ENCODE peak calls at places on chromosomes 2 and 18, in six cellular contexts. P is AG09309; G is CD8-positive, alpha-beta T cell; B is astrocyte of the spinal cord; Y is HFFc6; O is AG04449. E is an unnamed sample.

GRCh38 chr2:172928754-172929153 is 146.9 kb upstream of the MAP3K20 start:
- DNase-seq in B (peak), O (peak), G (no peak), P (no peak), Y (peak), E (no peak)

GRCh38 chr2:209308415-209308814 is 115.4 kb upstream of the MAP2 start:
- DNase-seq in O (no peak), B (no peak), P (no peak), G (no peak), Y (no peak), E (no peak)

GRCh38 chr2:203532957-203533695 is 2.0 kb downstream of the RAPH1 start:
- DNase-seq in Y (no peak), B (peak), P (no peak), G (no peak), O (no peak), E (no peak)

GRCh38 chr2:27977623-27978312 is 87.2 kb downstream of the BABAM2 start:
- DNase-seq in P (peak), B (peak), G (no peak), Y (peak), O (peak), E (no peak)

GRCh38 chr2:176178271-176178806 is 10.1 kb upstream of the HOXD1 start:
- DNase-seq in B (peak), Y (no peak), O (no peak), P (no peak), G (no peak), E (no peak)

GRCh38 chr2:62591491-62591890 is 85.5 kb upstream of the TMEM17 start:
- DNase-seq in Y (no peak), G (no peak), O (no peak), B (no peak), P (no peak), E (no peak)

GRCh38 chr2:223735659-223736244 is 101.6 kb downstream of the AP1S3 start:
- DNase-seq in P (peak), Y (peak), B (peak), G (no peak), O (peak), E (no peak)

GRCh38 chr18:79952457-79952995 is 1.1 kb upstream of the SLC66A2 start:
- DNase-seq in G (no peak), O (no peak), B (no peak), P (no peak), Y (no peak), E (no peak)

GRCh38 chr2:191748528-191749180 is 70.7 kb downstream of the NABP1 start:
- DNase-seq in G (no peak), B (no peak), Y (no peak), P (no peak), O (no peak), E (no peak)

GRCh38 chr2:235527806-235528480 is 34.1 kb downstream of the AGAP1 start:
- DNase-seq in O (no peak), Y (no peak), G (no peak), B (no peak), P (no peak), E (no peak)

GRCh38 chr2:163692081-163692480 is 43.7 kb downstream of the FIGN start:
- DNase-seq in P (no peak), G (no peak), Y (no peak), B (no peak), O (no peak), E (no peak)

DNA sequence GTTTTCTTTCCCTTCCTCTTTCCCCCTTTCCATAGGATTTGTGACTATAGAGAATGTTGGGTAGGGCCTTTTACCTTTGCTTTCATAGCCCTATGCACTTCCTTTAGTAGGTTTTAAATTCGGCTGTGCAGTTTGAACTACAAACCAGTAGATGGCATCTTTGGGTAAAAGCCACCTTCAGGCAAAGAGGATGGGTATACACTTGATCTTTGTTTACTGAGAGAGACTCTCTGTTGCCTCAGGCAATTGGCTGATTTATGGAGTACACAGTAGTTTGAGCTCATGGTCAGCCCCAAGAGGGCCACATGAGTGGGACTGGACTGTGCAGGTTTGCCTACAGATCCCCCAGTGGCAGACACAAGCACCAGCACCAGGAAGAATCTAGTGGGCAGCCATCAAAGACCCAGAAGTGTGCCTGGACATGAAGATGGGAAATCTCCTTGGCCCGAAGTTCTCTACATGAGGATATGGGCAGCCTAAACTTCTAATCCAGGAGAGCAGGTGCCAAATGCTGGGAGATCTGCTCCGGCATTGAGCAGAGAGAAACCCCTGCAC is 1304.3 kb upstream of the DDX18 start:
- DNase-seq in O (no peak), P (no peak), Y (no peak), B (peak), G (no peak), E (no peak)
- TF ChIP-seq CTCF in O (no peak), P (no peak), Y (peak), B (peak), G (no peak), E (peak)

DNA sequence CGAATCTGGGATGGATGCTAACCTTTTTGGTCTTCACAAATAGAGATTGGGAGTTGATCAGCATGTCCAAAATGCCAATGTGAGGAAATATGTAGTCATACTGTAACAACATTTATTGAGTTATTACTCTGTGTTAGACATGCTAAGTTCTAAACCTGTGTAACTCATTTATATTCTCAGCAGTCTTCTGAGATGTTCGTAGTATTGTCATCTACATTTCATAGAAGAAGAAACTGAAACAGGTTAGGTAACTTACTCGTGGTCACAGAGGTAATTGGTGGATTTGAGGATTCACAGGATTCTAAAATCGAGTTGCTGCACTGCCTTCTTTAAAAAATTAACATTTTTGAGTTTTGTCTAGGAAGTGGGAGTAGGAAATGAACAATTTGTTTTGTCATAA is 162.1 kb downstream of the UBE2E3 start:
- DNase-seq in O (no peak), P (no peak), G (no peak), B (no peak), Y (no peak), E (no peak)
- TF ChIP-seq CTCF in O (no peak), P (no peak), G (no peak), B (no peak), Y (no peak), E (no peak)

GRCh38 chr2:39119732-39120520 is 925 bp downstream of the SOS1 start:
- DNase-seq in P (no peak), O (no peak), G (peak), Y (peak), B (peak), E (peak)
- TF ChIP-seq CTCF in P (no peak), O (peak), G (no peak), Y (peak), B (no peak), E (no peak)

DNA sequence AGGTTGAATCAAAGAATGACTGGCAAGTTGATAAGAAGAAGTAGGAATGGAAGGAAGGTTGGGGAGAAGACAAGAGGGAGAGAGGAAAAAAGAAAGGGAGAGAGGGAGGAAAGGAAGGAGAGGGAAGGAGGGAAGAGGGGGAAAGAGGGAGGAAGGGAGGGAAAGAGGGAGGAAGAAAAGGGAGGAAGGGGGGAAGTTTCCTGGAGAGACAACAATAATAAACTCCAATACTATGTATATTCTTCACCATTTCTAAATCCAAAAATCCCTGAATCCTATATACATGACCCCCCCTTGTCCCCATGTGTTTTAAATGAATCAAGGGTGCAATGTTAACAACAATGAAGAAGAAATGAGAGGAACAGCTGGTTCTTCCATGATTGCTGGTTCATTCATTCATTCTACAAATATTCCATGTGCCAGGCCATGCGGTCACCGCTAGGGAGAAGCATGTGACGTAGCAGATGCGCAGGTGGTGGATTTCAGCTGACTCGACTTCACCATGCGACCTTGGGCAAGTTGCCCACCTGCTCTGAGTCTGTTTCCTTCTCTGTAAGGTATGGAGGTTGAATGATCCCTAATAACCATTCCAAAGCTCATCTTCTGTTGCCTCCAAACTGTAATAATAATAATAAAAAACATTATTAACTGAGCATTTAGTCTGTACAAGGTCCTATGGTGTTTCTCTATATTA is 77.6 kb downstream of the EN1 start:
- DNase-seq in P (no peak), O (no peak), B (no peak), G (no peak), Y (no peak), E (no peak)
- TF ChIP-seq CTCF in P (no peak), O (no peak), B (no peak), G (no peak), Y (no peak), E (no peak)

DNA sequence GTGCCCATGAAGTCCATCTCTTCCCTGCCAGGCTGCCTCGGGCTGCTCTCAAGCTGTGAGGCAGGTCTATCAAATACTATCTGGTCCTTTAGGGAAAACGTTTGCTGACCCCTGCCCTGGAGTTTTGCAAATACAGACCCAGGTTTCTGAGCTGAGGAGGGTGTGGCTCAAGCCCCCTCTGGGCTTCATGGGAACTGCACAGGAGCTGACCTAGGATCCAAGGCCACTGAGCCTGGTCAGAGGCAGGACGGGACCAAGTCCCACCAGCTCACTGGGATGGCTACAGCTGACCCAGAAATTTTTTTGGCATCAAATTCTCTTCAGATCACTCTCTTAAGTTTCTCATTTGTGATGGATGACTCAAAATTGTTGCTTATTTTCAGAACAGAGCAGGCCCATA is 14.1 kb downstream of the ZNF516 start:
- DNase-seq in G (no peak), P (no peak), O (no peak), Y (no peak), B (no peak), E (no peak)
- TF ChIP-seq CTCF in G (no peak), P (peak), O (no peak), Y (peak), B (no peak), E (peak)

GRCh38 chr2:25672500-25673169 is 742 bp downstream of the DTNB start:
- DNase-seq in O (no peak), B (peak), P (no peak), G (peak), Y (peak), E (no peak)
- TF ChIP-seq CTCF in O (no peak), B (no peak), P (no peak), G (no peak), Y (no peak), E (no peak)

GRCh38 chr2:111701798-111702118 is 182.2 kb downstream of the ANAPC1 start:
- DNase-seq in O (no peak), Y (no peak), P (no peak), G (no peak), B (no peak), E (no peak)

GRCh38 chr2:111701266-111701665 is 182.7 kb downstream of the ANAPC1 start:
- DNase-seq in B (no peak), G (no peak), Y (no peak), O (no peak), P (no peak), E (no peak)

GRCh38 chr2:111698089-111698488 is 185.9 kb downstream of the ANAPC1 start:
- DNase-seq in P (no peak), Y (no peak), G (no peak), O (no peak), B (no peak), E (no peak)

GRCh38 chr2:111697560-111697959 is 186.4 kb downstream of the ANAPC1 start:
- DNase-seq in G (no peak), O (no peak), Y (no peak), P (no peak), B (no peak), E (no peak)

DNA sequence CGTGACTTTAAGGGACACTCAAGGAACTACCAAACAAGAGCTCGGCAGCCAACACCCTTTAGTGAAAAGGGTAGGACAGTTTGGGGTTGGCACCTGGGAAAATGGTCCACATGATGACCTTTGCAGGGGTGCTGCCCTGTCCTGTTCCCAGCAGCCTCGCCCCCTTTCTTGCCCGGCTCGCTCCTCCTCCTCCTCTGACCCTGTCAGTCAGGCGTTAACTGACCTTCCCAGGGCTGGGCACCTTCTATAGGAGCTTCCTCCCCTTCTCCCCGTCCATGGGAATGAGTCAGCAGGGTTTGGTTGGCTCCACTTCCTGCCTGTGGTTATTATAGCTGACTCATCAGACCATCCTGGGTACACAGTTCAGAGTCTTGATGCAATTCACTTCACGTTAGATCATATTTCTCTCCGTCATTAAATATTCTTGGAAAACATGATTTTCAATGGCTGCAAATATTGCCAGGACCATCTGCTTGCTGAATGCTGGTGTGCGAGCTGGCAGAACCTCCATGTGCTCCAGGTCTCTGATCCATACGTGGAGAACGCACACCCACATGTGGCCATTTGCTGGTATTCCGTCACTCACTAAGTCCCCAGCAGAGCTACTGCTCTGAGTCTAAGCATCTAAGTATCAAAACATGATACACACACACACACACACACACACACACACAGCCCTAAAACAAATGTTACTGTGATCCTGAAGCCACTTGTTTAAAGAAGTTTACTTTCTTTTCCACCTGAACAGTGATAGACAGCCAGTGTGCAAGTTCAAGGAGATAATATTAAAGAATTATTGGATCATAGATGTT is 185.0 kb downstream of the ANAPC1 start:
- DNase-seq in G (peak), P (peak), Y (peak), O (peak), B (peak), E (no peak)
- TF ChIP-seq CTCF in G (no peak), P (peak), Y (peak), O (peak), B (peak), E (no peak)

DNA sequence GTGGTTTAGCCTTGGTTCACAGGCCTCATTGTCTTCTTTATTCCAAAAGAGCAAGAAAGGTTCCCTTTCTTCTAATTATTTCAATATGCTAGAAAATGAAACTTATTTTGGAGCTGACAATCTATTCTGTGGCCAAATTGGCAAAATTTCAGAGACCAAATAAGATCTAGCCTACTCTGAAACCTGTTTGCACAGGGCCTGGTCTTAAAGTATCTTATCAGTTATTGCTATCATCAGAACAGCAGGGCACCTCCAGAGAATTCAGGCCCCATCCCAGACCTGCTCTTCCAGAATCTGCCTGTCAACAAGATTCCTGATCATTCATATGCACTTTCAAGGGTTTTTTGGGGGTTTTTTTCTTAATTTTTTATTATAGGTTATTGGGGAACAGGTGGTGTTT is 198.7 kb downstream of the ANAPC1 start:
- DNase-seq in G (no peak), O (no peak), Y (no peak), B (no peak), P (no peak), E (no peak)
- TF ChIP-seq CTCF in G (no peak), O (no peak), Y (no peak), B (no peak), P (no peak), E (no peak)